ENCODE peak calls at places on chromosomes 3 and 15, in ten cellular contexts. K, T, X, E, P, B, A, C, R and Z are unnamed samples.

GRCh38 chr3:103440539-103441113 is 1005.8 kb downstream of the ZPLD1 start:
- DNase-seq in K (no peak), T (no peak), X (no peak), E (no peak), P (no peak), B (no peak), A (no peak), C (no peak), R (no peak), Z (peak)

GRCh38 chr3:40691598-40691905 is 166.8 kb downstream of the ZNF621 start:
- DNase-seq in K (peak), T (no peak), X (no peak), E (no peak), P (no peak), B (no peak), A (no peak), C (no peak), R (no peak), Z (no peak)

GRCh38 chr3:72694398-72694797 is 153.8 kb downstream of the SHQ1 start:
- DNase-seq in K (no peak), T (no peak), X (no peak), E (no peak), P (no peak), B (no peak), A (peak), C (no peak), R (no peak), Z (no peak)

GRCh38 chr15:44836094-44836493 is 99.8 kb downstream of the TRIM69 start:
- DNase-seq in K (no peak), T (no peak), X (no peak), E (no peak), P (no peak), B (no peak), A (peak), C (no peak), R (no peak), Z (no peak)

GRCh38 chr15:35062164-35063099 is 22.7 kb downstream of the NANOGP8 start:
- DNase-seq in K (no peak), T (no peak), X (no peak), E (no peak), P (no peak), B (no peak), A (no peak), C (no peak), R (no peak), Z (peak)

GRCh38 chr3:1752205-1752604 is 346.5 kb upstream of the CNTN4 start:
- DNase-seq in K (no peak), T (no peak), X (no peak), E (no peak), P (no peak), B (no peak), A (no peak), C (no peak), R (no peak), Z (no peak)

GRCh38 chr15:90889736-90890456 is 5.6 kb downstream of the FES start:
- DNase-seq in K (no peak), T (no peak), X (no peak), E (no peak), P (no peak), B (no peak), A (no peak), C (no peak), R (no peak), Z (no peak)

GRCh38 chr15:71508081-71508682 is 302.2 kb upstream of the NR2E3 start:
- DNase-seq in K (no peak), T (no peak), X (no peak), E (no peak), P (no peak), B (no peak), A (no peak), C (no peak), R (no peak), Z (no peak)

GRCh38 chr3:128084675-128085021 is 32.4 kb downstream of the SEC61A1 start:
- DNase-seq in K (no peak), T (no peak), X (no peak), E (no peak), P (no peak), B (no peak), A (peak), C (no peak), R (no peak), Z (no peak)

GRCh38 chr3:46454209-46454595 is 10.5 kb downstream of the LTF start:
- DNase-seq in K (no peak), T (no peak), X (no peak), E (no peak), P (no peak), B (no peak), A (no peak), C (no peak), R (no peak), Z (peak)

GRCh38 chr15:82911458-82911857 is 41.1 kb downstream of the HOMER2 start:
- DNase-seq in K (no peak), T (no peak), X (no peak), E (no peak), P (no peak), B (no peak), A (no peak), C (no peak), R (no peak), Z (no peak)

GRCh38 chr3:114878119-114878839 is 268.8 kb downstream of the ZBTB20 start:
- DNase-seq in K (peak), T (no peak), X (no peak), E (peak), P (no peak), B (no peak), A (peak), C (no peak), R (no peak), Z (no peak)

GRCh38 chr3:155657161-155657560 is 87.7 kb downstream of the PLCH1 start:
- DNase-seq in K (no peak), T (no peak), X (no peak), E (no peak), P (no peak), B (no peak), A (no peak), C (no peak), R (no peak), Z (no peak)

GRCh38 chr15:34059946-34060345 is 20.9 kb upstream of the AVEN start:
- DNase-seq in K (no peak), T (no peak), X (no peak), E (no peak), P (no peak), B (no peak), A (no peak), C (no peak), R (no peak), Z (no peak)

GRCh38 chr3:100399341-100400071 is 1.4 kb downstream of the TOMM70 start:
- DNase-seq in K (no peak), T (no peak), X (no peak), E (no peak), P (no peak), B (no peak), A (no peak), C (no peak), R (no peak), Z (no peak)

GRCh38 chr15:45650889-45651525 is 16.2 kb downstream of the SQOR start:
- DNase-seq in K (no peak), T (no peak), X (no peak), E (no peak), P (no peak), B (no peak), A (no peak), C (no peak), R (no peak), Z (no peak)

GRCh38 chr15:37093480-37094410 is 6.6 kb downstream of the MEIS2 start:
- DNase-seq in K (no peak), T (no peak), X (no peak), E (no peak), P (no peak), B (no peak), A (peak), C (peak), R (no peak), Z (no peak)

GRCh38 chr3:138234401-138235179 is 47.5 kb downstream of the ARMC8 start:
- DNase-seq in K (no peak), T (no peak), X (no peak), E (no peak), P (no peak), B (no peak), A (no peak), C (no peak), R (no peak), Z (no peak)